ENCODE peak calls at places on chromosomes 2 and 18, in seven cellular contexts. One of them, this sample, is unnamed.
A peak's percentile ranks its signal among the peaks of the same experiment; 100 is the strongest.

GRCh38 chr2:195795879-195796278 is 138.9 kb downstream of the SLC39A10 start:
- DNase-seq in body of pancreas: peak; percentile 45
- DNase-seq in gastrocnemius medialis: no peak
- DNase-seq in CD4-positive, alpha-beta memory T cell: no peak
- DNase-seq in neuronal stem cell: no peak
- DNase-seq in dorsolateral prefrontal cortex: no peak
- DNase-seq in IMR-90: no peak
- DNase-seq in this sample: no peak

GRCh38 chr2:101150306-101151140 is 659 bp downstream of the TBC1D8 start:
- DNase-seq in body of pancreas: peak; percentile 68
- DNase-seq in gastrocnemius medialis: no peak
- DNase-seq in CD4-positive, alpha-beta memory T cell: no peak
- DNase-seq in neuronal stem cell: peak; percentile 18
- DNase-seq in dorsolateral prefrontal cortex: peak; percentile 35
- DNase-seq in IMR-90: no peak
- DNase-seq in this sample: no peak

GRCh38 chr2:218872645-218873358 is 7.8 kb upstream of the WNT10A start:
- DNase-seq in body of pancreas: no peak
- DNase-seq in gastrocnemius medialis: no peak
- DNase-seq in CD4-positive, alpha-beta memory T cell: peak; percentile 13
- DNase-seq in neuronal stem cell: no peak
- DNase-seq in dorsolateral prefrontal cortex: no peak
- DNase-seq in IMR-90: no peak
- DNase-seq in this sample: no peak

GRCh38 chr2:196609806-196610205 is 29.7 kb upstream of the CCDC150 start:
- DNase-seq in body of pancreas: no peak
- DNase-seq in gastrocnemius medialis: no peak
- DNase-seq in CD4-positive, alpha-beta memory T cell: no peak
- DNase-seq in neuronal stem cell: no peak
- DNase-seq in dorsolateral prefrontal cortex: no peak
- DNase-seq in IMR-90: no peak
- DNase-seq in this sample: no peak

GRCh38 chr2:148507970-148508369 is 136.6 kb upstream of the EPC2 start:
- DNase-seq in body of pancreas: no peak
- DNase-seq in gastrocnemius medialis: no peak
- DNase-seq in CD4-positive, alpha-beta memory T cell: no peak
- DNase-seq in neuronal stem cell: no peak
- DNase-seq in dorsolateral prefrontal cortex: no peak
- DNase-seq in IMR-90: no peak
- DNase-seq in this sample: no peak

GRCh38 chr2:27428213-27428977 is at the start of gene NRBP1:
- DNase-seq in body of pancreas: peak; percentile 93
- DNase-seq in gastrocnemius medialis: peak; percentile 87
- DNase-seq in CD4-positive, alpha-beta memory T cell: peak; percentile 90
- DNase-seq in neuronal stem cell: peak; percentile 94
- DNase-seq in dorsolateral prefrontal cortex: peak; percentile 94
- DNase-seq in IMR-90: peak; percentile 88
- DNase-seq in this sample: peak; percentile 83

GRCh38 chr2:189347540-189347939 is 93.7 kb upstream of the WDR75 start:
- DNase-seq in body of pancreas: peak; percentile 45
- DNase-seq in gastrocnemius medialis: peak; percentile 59
- DNase-seq in CD4-positive, alpha-beta memory T cell: peak; percentile 34
- DNase-seq in neuronal stem cell: no peak
- DNase-seq in dorsolateral prefrontal cortex: no peak
- DNase-seq in IMR-90: peak; percentile 96
- DNase-seq in this sample: peak; percentile 38

GRCh38 chr18:38464024-38464423 is 898.4 kb upstream of the CELF4 start:
- DNase-seq in body of pancreas: no peak
- DNase-seq in gastrocnemius medialis: no peak
- DNase-seq in CD4-positive, alpha-beta memory T cell: no peak
- DNase-seq in neuronal stem cell: no peak
- DNase-seq in dorsolateral prefrontal cortex: no peak
- DNase-seq in IMR-90: no peak
- DNase-seq in this sample: no peak

GRCh38 chr2:195741191-195741590 is 84.2 kb downstream of the SLC39A10 start:
- DNase-seq in body of pancreas: no peak
- DNase-seq in gastrocnemius medialis: no peak
- DNase-seq in CD4-positive, alpha-beta memory T cell: no peak
- DNase-seq in neuronal stem cell: no peak
- DNase-seq in dorsolateral prefrontal cortex: no peak
- DNase-seq in IMR-90: no peak
- DNase-seq in this sample: no peak

GRCh38 chr2:169683054-169683424 is 11.2 kb downstream of the CFAP210 start:
- DNase-seq in body of pancreas: no peak
- DNase-seq in gastrocnemius medialis: no peak
- DNase-seq in CD4-positive, alpha-beta memory T cell: no peak
- DNase-seq in neuronal stem cell: no peak
- DNase-seq in dorsolateral prefrontal cortex: no peak
- DNase-seq in IMR-90: no peak
- DNase-seq in this sample: no peak

GRCh38 chr2:17800693-17801458 is 15.4 kb upstream of the MSGN1 start:
- DNase-seq in body of pancreas: peak; percentile 19
- DNase-seq in gastrocnemius medialis: no peak
- DNase-seq in CD4-positive, alpha-beta memory T cell: no peak
- DNase-seq in neuronal stem cell: no peak
- DNase-seq in dorsolateral prefrontal cortex: no peak
- DNase-seq in IMR-90: no peak
- DNase-seq in this sample: no peak

GRCh38 chr18:57107141-57107832 is 39.6 kb upstream of the BOD1L2 start:
- DNase-seq in body of pancreas: no peak
- DNase-seq in gastrocnemius medialis: no peak
- DNase-seq in CD4-positive, alpha-beta memory T cell: no peak
- DNase-seq in neuronal stem cell: peak; percentile 48
- DNase-seq in dorsolateral prefrontal cortex: no peak
- DNase-seq in IMR-90: peak; percentile 43
- DNase-seq in this sample: no peak

GRCh38 chr2:42205337-42205736 is 36.2 kb downstream of the EML4 start:
- DNase-seq in body of pancreas: no peak
- DNase-seq in gastrocnemius medialis: no peak
- DNase-seq in CD4-positive, alpha-beta memory T cell: no peak
- DNase-seq in neuronal stem cell: no peak
- DNase-seq in dorsolateral prefrontal cortex: no peak
- DNase-seq in IMR-90: no peak
- DNase-seq in this sample: no peak

GRCh38 chr2:74499269-74499939 is at the start of gene LBX2:
- DNase-seq in body of pancreas: no peak
- DNase-seq in gastrocnemius medialis: no peak
- DNase-seq in CD4-positive, alpha-beta memory T cell: no peak
- DNase-seq in neuronal stem cell: no peak
- DNase-seq in dorsolateral prefrontal cortex: no peak
- DNase-seq in IMR-90: no peak
- DNase-seq in this sample: no peak

GRCh38 chr2:1705557-1706076 is 38.7 kb downstream of the PXDN start:
- DNase-seq in body of pancreas: no peak
- DNase-seq in gastrocnemius medialis: no peak
- DNase-seq in CD4-positive, alpha-beta memory T cell: no peak
- DNase-seq in neuronal stem cell: no peak
- DNase-seq in dorsolateral prefrontal cortex: no peak
- DNase-seq in IMR-90: no peak
- DNase-seq in this sample: no peak

GRCh38 chr2:233492078-233492477 is 74.5 kb downstream of the USP40 start:
- DNase-seq in body of pancreas: no peak
- DNase-seq in gastrocnemius medialis: no peak
- DNase-seq in CD4-positive, alpha-beta memory T cell: no peak
- DNase-seq in neuronal stem cell: no peak
- DNase-seq in dorsolateral prefrontal cortex: no peak
- DNase-seq in IMR-90: no peak
- DNase-seq in this sample: no peak

GRCh38 chr18:38693085-38693484 is 1127.5 kb upstream of the CELF4 start:
- DNase-seq in body of pancreas: no peak
- DNase-seq in gastrocnemius medialis: no peak
- DNase-seq in CD4-positive, alpha-beta memory T cell: no peak
- DNase-seq in neuronal stem cell: no peak
- DNase-seq in dorsolateral prefrontal cortex: no peak
- DNase-seq in IMR-90: no peak
- DNase-seq in this sample: no peak

GRCh38 chr2:25927357-25927756 is 49.1 kb upstream of the ASXL2 start:
- DNase-seq in body of pancreas: no peak
- DNase-seq in gastrocnemius medialis: no peak
- DNase-seq in CD4-positive, alpha-beta memory T cell: no peak
- DNase-seq in neuronal stem cell: no peak
- DNase-seq in dorsolateral prefrontal cortex: no peak
- DNase-seq in IMR-90: no peak
- DNase-seq in this sample: no peak

GRCh38 chr2:27993950-27994728 is 103.6 kb downstream of the BABAM2 start:
- DNase-seq in body of pancreas: no peak
- DNase-seq in gastrocnemius medialis: no peak
- DNase-seq in CD4-positive, alpha-beta memory T cell: no peak
- DNase-seq in neuronal stem cell: no peak
- DNase-seq in dorsolateral prefrontal cortex: no peak
- DNase-seq in IMR-90: no peak
- DNase-seq in this sample: no peak

GRCh38 chr2:180033993-180034894 is 27.1 kb upstream of the CWC22 start:
- DNase-seq in body of pancreas: no peak
- DNase-seq in gastrocnemius medialis: no peak
- DNase-seq in CD4-positive, alpha-beta memory T cell: no peak
- DNase-seq in neuronal stem cell: peak; percentile 9
- DNase-seq in dorsolateral prefrontal cortex: no peak
- DNase-seq in IMR-90: peak; percentile 58
- DNase-seq in this sample: no peak

GRCh38 chr2:96342085-96342484 is 6.5 kb downstream of the NCAPH start:
- DNase-seq in body of pancreas: no peak
- DNase-seq in gastrocnemius medialis: no peak
- DNase-seq in CD4-positive, alpha-beta memory T cell: peak; percentile 88
- DNase-seq in neuronal stem cell: no peak
- DNase-seq in dorsolateral prefrontal cortex: no peak
- DNase-seq in IMR-90: peak; percentile 95
- DNase-seq in this sample: no peak

GRCh38 chr2:11103984-11104793 is 51.1 kb upstream of the SLC66A3 start:
- DNase-seq in body of pancreas: no peak
- DNase-seq in gastrocnemius medialis: no peak
- DNase-seq in CD4-positive, alpha-beta memory T cell: peak; percentile 47
- DNase-seq in neuronal stem cell: no peak
- DNase-seq in dorsolateral prefrontal cortex: no peak
- DNase-seq in IMR-90: no peak
- DNase-seq in this sample: no peak

GRCh38 chr2:101160454-101160853 is 9.3 kb upstream of the TBC1D8 start:
- DNase-seq in body of pancreas: peak; percentile 61
- DNase-seq in gastrocnemius medialis: no peak
- DNase-seq in CD4-positive, alpha-beta memory T cell: no peak
- DNase-seq in neuronal stem cell: no peak
- DNase-seq in dorsolateral prefrontal cortex: no peak
- DNase-seq in IMR-90: peak; percentile 29
- DNase-seq in this sample: no peak

DNA sequence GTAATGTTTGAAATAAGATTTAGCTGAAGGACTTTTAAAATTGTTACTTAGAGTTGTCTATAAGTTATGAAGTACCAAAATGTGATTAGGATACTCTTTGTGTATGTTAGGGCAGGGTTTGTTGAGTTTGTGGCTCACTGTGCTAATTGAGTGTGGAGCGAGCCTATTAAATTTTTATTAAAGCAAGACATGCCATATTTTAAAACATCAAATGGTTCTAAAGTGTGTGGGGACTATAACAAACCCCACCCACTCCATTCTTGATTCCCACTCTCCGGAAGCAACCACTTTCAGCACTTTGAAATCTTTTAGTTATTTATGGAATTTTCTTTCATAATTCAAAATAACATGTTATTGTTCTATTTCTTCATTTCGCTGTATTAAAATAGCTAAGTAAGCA is 1.8 kb downstream of the HNMT start:
- DNase-seq in body of pancreas: no peak
- DNase-seq in gastrocnemius medialis: no peak
- DNase-seq in CD4-positive, alpha-beta memory T cell: no peak
- DNase-seq in neuronal stem cell: no peak
- DNase-seq in dorsolateral prefrontal cortex: no peak
- DNase-seq in IMR-90: no peak
- DNase-seq in this sample: no peak
- H3K27ac ChIP-seq in body of pancreas: no peak overlapping the region
- H3K27ac ChIP-seq in gastrocnemius medialis: no peak overlapping the region
- H3K27ac ChIP-seq in CD4-positive, alpha-beta memory T cell: no peak overlapping the region
- H3K27ac ChIP-seq in neuronal stem cell: no peak overlapping the region
- H3K27ac ChIP-seq in dorsolateral prefrontal cortex: no peak overlapping the region
- H3K27ac ChIP-seq in IMR-90: no peak overlapping the region
- H3K27ac ChIP-seq in this sample: no peak overlapping the region

GRCh38 chr2:235088608-235089020 is 136.8 kb downstream of the SH3BP4 start:
- DNase-seq in body of pancreas: no peak
- DNase-seq in gastrocnemius medialis: no peak
- DNase-seq in CD4-positive, alpha-beta memory T cell: no peak
- DNase-seq in neuronal stem cell: peak; percentile 29
- DNase-seq in dorsolateral prefrontal cortex: no peak
- DNase-seq in IMR-90: no peak
- DNase-seq in this sample: no peak
- H3K27ac ChIP-seq in body of pancreas: no peak overlapping the region
- H3K27ac ChIP-seq in gastrocnemius medialis: no peak overlapping the region
- H3K27ac ChIP-seq in CD4-positive, alpha-beta memory T cell: no peak overlapping the region
- H3K27ac ChIP-seq in neuronal stem cell: peak overlapping the region; percentile 42
- H3K27ac ChIP-seq in dorsolateral prefrontal cortex: no peak overlapping the region
- H3K27ac ChIP-seq in IMR-90: no peak overlapping the region
- H3K27ac ChIP-seq in this sample: no peak overlapping the region

GRCh38 chr2:126971481-126972271 is 73.0 kb downstream of the TEX51 start:
- DNase-seq in body of pancreas: peak; percentile 79
- DNase-seq in gastrocnemius medialis: peak; percentile 43
- DNase-seq in CD4-positive, alpha-beta memory T cell: peak; percentile 51
- DNase-seq in neuronal stem cell: peak; percentile 72
- DNase-seq in dorsolateral prefrontal cortex: peak; percentile 83
- DNase-seq in IMR-90: peak; percentile 39
- DNase-seq in this sample: peak; percentile 51

GRCh38 chr2:126973745-126974144 is 75.1 kb downstream of the TEX51 start:
- DNase-seq in body of pancreas: no peak
- DNase-seq in gastrocnemius medialis: no peak
- DNase-seq in CD4-positive, alpha-beta memory T cell: no peak
- DNase-seq in neuronal stem cell: no peak
- DNase-seq in dorsolateral prefrontal cortex: no peak
- DNase-seq in IMR-90: no peak
- DNase-seq in this sample: no peak

GRCh38 chr2:126970583-126970982 is 71.9 kb downstream of the TEX51 start:
- DNase-seq in body of pancreas: no peak
- DNase-seq in gastrocnemius medialis: no peak
- DNase-seq in CD4-positive, alpha-beta memory T cell: no peak
- DNase-seq in neuronal stem cell: no peak
- DNase-seq in dorsolateral prefrontal cortex: no peak
- DNase-seq in IMR-90: no peak
- DNase-seq in this sample: no peak

GRCh38 chr2:126971162-126971480 is 72.4 kb downstream of the TEX51 start:
- DNase-seq in body of pancreas: no peak
- DNase-seq in gastrocnemius medialis: no peak
- DNase-seq in CD4-positive, alpha-beta memory T cell: no peak
- DNase-seq in neuronal stem cell: no peak
- DNase-seq in dorsolateral prefrontal cortex: no peak
- DNase-seq in IMR-90: no peak
- DNase-seq in this sample: no peak

GRCh38 chr2:126972272-126972626 is 73.6 kb downstream of the TEX51 start:
- DNase-seq in body of pancreas: no peak
- DNase-seq in gastrocnemius medialis: no peak
- DNase-seq in CD4-positive, alpha-beta memory T cell: no peak
- DNase-seq in neuronal stem cell: no peak
- DNase-seq in dorsolateral prefrontal cortex: no peak
- DNase-seq in IMR-90: no peak
- DNase-seq in this sample: no peak
- H3K27ac ChIP-seq in body of pancreas: no peak overlapping the region
- H3K27ac ChIP-seq in gastrocnemius medialis: no peak overlapping the region
- H3K27ac ChIP-seq in CD4-positive, alpha-beta memory T cell: no peak overlapping the region
- H3K27ac ChIP-seq in neuronal stem cell: no peak overlapping the region
- H3K27ac ChIP-seq in dorsolateral prefrontal cortex: peak overlapping the region; percentile 84
- H3K27ac ChIP-seq in IMR-90: no peak overlapping the region
- H3K27ac ChIP-seq in this sample: no peak overlapping the region

DNA sequence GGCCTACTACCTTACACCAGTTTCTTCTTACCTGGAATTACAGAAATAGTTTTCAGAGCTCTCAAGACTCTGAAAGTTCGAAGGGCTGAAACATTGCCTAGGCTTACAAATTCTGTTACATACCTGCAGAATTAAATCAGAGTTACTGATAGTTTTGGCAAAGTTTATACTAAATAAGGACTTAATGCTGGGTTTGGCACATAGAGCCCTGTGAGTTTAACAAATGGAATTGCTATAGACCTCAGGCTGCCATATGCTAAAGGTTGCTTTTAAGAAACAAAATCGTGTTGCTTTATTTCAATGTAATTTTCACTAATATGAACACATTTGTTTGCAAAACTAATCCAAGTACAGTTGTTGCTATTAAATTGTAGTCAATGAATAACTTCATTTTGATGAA is 40.1 kb downstream of the SCN3A start:
- DNase-seq in body of pancreas: no peak
- DNase-seq in gastrocnemius medialis: no peak
- DNase-seq in CD4-positive, alpha-beta memory T cell: no peak
- DNase-seq in neuronal stem cell: no peak
- DNase-seq in dorsolateral prefrontal cortex: no peak
- DNase-seq in IMR-90: peak; percentile 21
- DNase-seq in this sample: no peak
- H3K27ac ChIP-seq in body of pancreas: no peak overlapping the region
- H3K27ac ChIP-seq in gastrocnemius medialis: no peak overlapping the region
- H3K27ac ChIP-seq in CD4-positive, alpha-beta memory T cell: no peak overlapping the region
- H3K27ac ChIP-seq in neuronal stem cell: no peak overlapping the region
- H3K27ac ChIP-seq in dorsolateral prefrontal cortex: no peak overlapping the region
- H3K27ac ChIP-seq in IMR-90: no peak overlapping the region
- H3K27ac ChIP-seq in this sample: no peak overlapping the region